ENCODE peak calls at places on chromosomes 2 and 18, in ten cellular contexts. F is MCF 10A, S is SK-N-MC, J is hypothalamus, H is HT1080, D is HT-29, W is body of pancreas, X is ELF-1, R is ACHN, O is fibroblast of lung. M is an unnamed sample.

GRCh38 chr18:79478484-79479113 is 82.9 kb downstream of the NFATC1 start:
- DNase-seq in X (no peak), H (no peak), W (no peak), J (no peak), R (no peak), S (no peak), F (no peak), O (no peak), D (no peak), M (no peak)

GRCh38 chr2:165251361-165251760 is 12.1 kb downstream of the SCN2A start:
- DNase-seq in S (no peak), F (no peak), J (no peak), R (no peak), H (peak), W (no peak), O (no peak), X (no peak), D (peak), M (no peak)

GRCh38 chr2:9885036-9885684 is 41.9 kb downstream of the TAF1B start:
- DNase-seq in X (no peak), S (no peak), O (peak), J (no peak), H (no peak), F (peak), R (no peak), W (no peak), D (no peak), M (no peak)

GRCh38 chr2:174643356-174643755 is 45.8 kb upstream of the WIPF1 start:
- DNase-seq in J (no peak), X (no peak), R (no peak), O (no peak), S (no peak), F (no peak), D (no peak), H (no peak), W (no peak), M (no peak)

GRCh38 chr2:112588611-112589045 is 4.2 kb downstream of the CHCHD5 start:
- DNase-seq in X (no peak), S (no peak), F (no peak), D (no peak), R (no peak), O (no peak), J (no peak), W (peak), H (no peak), M (no peak)

GRCh38 chr2:225683258-225683657 is 283.7 kb downstream of the NYAP2 start:
- DNase-seq in R (no peak), J (no peak), W (no peak), H (no peak), S (no peak), O (no peak), F (no peak), D (no peak), X (no peak), M (no peak)

GRCh38 chr18:24009651-24010333 is 4.8 kb upstream of the TTC39C start:
- DNase-seq in J (no peak), S (no peak), F (no peak), W (no peak), D (no peak), H (no peak), O (no peak), X (no peak), R (no peak), M (no peak)

GRCh38 chr18:79637921-79638855 is 41.4 kb upstream of the CTDP1 start:
- DNase-seq in F (no peak), R (no peak), O (no peak), D (no peak), W (no peak), X (peak), S (no peak), J (no peak), H (no peak), M (no peak)

GRCh38 chr2:241564596-241565411 is 6.3 kb downstream of the BOK start:
- DNase-seq in S (no peak), D (peak), O (no peak), X (no peak), R (no peak), F (no peak), J (no peak), W (no peak), H (no peak), M (no peak)

GRCh38 chr2:2582998-2583545 is 252.0 kb upstream of the MYT1L start:
- DNase-seq in J (no peak), W (no peak), O (no peak), F (no peak), S (no peak), D (no peak), X (no peak), R (no peak), H (no peak), M (peak)

GRCh38 chr18:36887055-36887570 is 58.2 kb downstream of the KIAA1328 start:
- DNase-seq in J (no peak), H (no peak), W (no peak), D (no peak), X (no peak), R (no peak), S (no peak), F (no peak), O (no peak), M (no peak)

GRCh38 chr2:37085731-37086147 is 1.4 kb downstream of the GPATCH11 start:
- DNase-seq in F (no peak), D (no peak), R (peak), X (no peak), S (no peak), H (peak), O (peak), J (no peak), W (no peak), M (no peak)

GRCh38 chr2:74516070-74516633 is 1.9 kb downstream of the TLX2 start:
- DNase-seq in H (no peak), S (no peak), W (peak), F (no peak), D (no peak), J (peak), R (no peak), X (peak), O (no peak), M (no peak)

GRCh38 chr2:56288863-56289580 is 105.2 kb downstream of the CCDC85A start:
- DNase-seq in O (peak), W (no peak), X (no peak), F (no peak), S (no peak), R (peak), H (no peak), J (no peak), D (no peak), M (no peak)

GRCh38 chr2:120525056-120526046 is 179.4 kb downstream of the INHBB start:
- DNase-seq in J (no peak), X (no peak), O (no peak), W (no peak), H (no peak), S (no peak), R (no peak), F (peak), D (peak), M (no peak)

GRCh38 chr2:23496456-23496855 is 111.5 kb downstream of the KLHL29 start:
- DNase-seq in D (no peak), R (no peak), W (no peak), F (no peak), H (no peak), S (no peak), O (no peak), X (no peak), J (no peak), M (no peak)

GRCh38 chr2:96800762-96801463 is 15.2 kb upstream of the CNNM3 start:
- DNase-seq in X (peak), S (no peak), R (peak), D (peak), J (peak), F (peak), W (peak), O (peak), H (peak), M (peak)

GRCh38 chr2:105644174-105644980 is 100.3 kb upstream of the NCK2 start:
- DNase-seq in H (no peak), X (no peak), W (no peak), J (no peak), R (no peak), O (peak), F (no peak), S (no peak), D (no peak), M (no peak)

GRCh38 chr2:224160917-224161316 is 121.8 kb upstream of the SERPINE2 start:
- DNase-seq in R (no peak), F (peak), D (no peak), H (no peak), S (no peak), O (peak), J (no peak), W (no peak), X (no peak), M (peak)

GRCh38 chr18:63480476-63480875 is 3.7 kb downstream of the SERPINB5 start:
- DNase-seq in H (no peak), J (no peak), R (no peak), O (no peak), S (no peak), F (peak), W (no peak), X (no peak), D (no peak), M (no peak)

GRCh38 chr18:61865466-61866165 is 27.2 kb downstream of the RNF152 start:
- DNase-seq in R (no peak), F (no peak), X (no peak), O (no peak), W (no peak), D (no peak), H (no peak), S (no peak), J (no peak), M (no peak)

GRCh38 chr2:234595829-234596228 is 98.9 kb upstream of the ARL4C start:
- DNase-seq in J (no peak), S (no peak), H (peak), W (no peak), F (no peak), D (no peak), R (no peak), X (no peak), O (peak), M (no peak)

GRCh38 chr18:55320399-55321255 is 267.4 kb downstream of the TCF4 start:
- DNase-seq in O (peak), F (no peak), J (no peak), D (no peak), X (no peak), W (no peak), S (no peak), R (no peak), H (peak), M (no peak)

GRCh38 chr18:5430131-5430530 is 113.7 kb downstream of the EPB41L3 start:
- DNase-seq in D (no peak), O (no peak), W (no peak), F (no peak), X (no peak), R (no peak), H (no peak), S (no peak), J (no peak), M (no peak)

GRCh38 chr2:27954771-27955384 is 64.3 kb downstream of the BABAM2 start:
- DNase-seq in R (peak), W (peak), S (peak), D (peak), H (peak), O (peak), J (no peak), F (peak), X (no peak), M (peak)

GRCh38 chr18:61797691-61798590 is 94.9 kb downstream of the RNF152 start:
- DNase-seq in R (no peak), F (no peak), J (no peak), O (no peak), D (no peak), X (no peak), W (no peak), S (no peak), H (no peak), M (no peak)

GRCh38 chr18:62683935-62684334 is 31.4 kb upstream of the PHLPP1 start:
- DNase-seq in D (no peak), J (no peak), O (no peak), S (no peak), F (no peak), R (no peak), X (peak), H (no peak), W (no peak), M (no peak)

M was measured in right atrium auricular region.